ENCODE peak calls at places on chromosomes 1 and 21, in nine cellular contexts. T is activated CD8-positive, alpha-beta memory T cell treated with anti-CD3 and anti-CD28 coated beads, Interleukin-2, amount 50 U/mL, for 48 hours; B is stimulated activated CD4-positive, alpha-beta T cell treated with anti-CD3 and anti-CD28 coated beads, TNF-alpha, amount 100 ng/mL, for 48 hours; E is substantia nigra; C is GM10248; L is NCI-H2081; Z is activated naive CD8-positive, alpha-beta T cell treated with anti-CD3 and anti-CD28 coated beads for 36 hours; R is Panc1; Y is mesenchymal stem cell. U is an unnamed sample.
A peak's percentile ranks its signal among the peaks of the same experiment; 100 is the strongest.

GRCh38 chr1:95451054-95451453 is 217.0 kb downstream of the RWDD3 start:
- DNase-seq in T (no peak), B (no peak), E (no peak), C (no peak), L (no peak), Z (no peak), R (no peak), Y (no peak), U (peak; percentile 6)

GRCh38 chr1:88289703-88290102 is 394.4 kb upstream of the PKN2 start:
- DNase-seq in T (no peak), B (no peak), E (no peak), C (no peak), L (no peak), Z (no peak), R (no peak), Y (no peak), U (no peak)

GRCh38 chr1:36352910-36353878 is 29.7 kb upstream of the EVA1B start:
- DNase-seq in T (no peak), B (no peak), E (no peak), C (no peak), L (no peak), Z (no peak), R (no peak), Y (peak; percentile 83), U (no peak)

GRCh38 chr1:94817697-94818096 is 2.5 kb upstream of the SLC44A3 start:
- DNase-seq in T (no peak), B (no peak), E (no peak), C (no peak), L (no peak), Z (no peak), R (no peak), Y (no peak), U (no peak)

GRCh38 chr1:150009604-150010387 is 730 bp downstream of the OTUD7B start:
- DNase-seq in T (peak; percentile 70), B (peak; percentile 44), E (peak; percentile 13), C (no peak), L (peak; percentile 66), Z (peak; percentile 57), R (peak; percentile 17), Y (peak; percentile 94), U (peak; percentile 9)

GRCh38 chr1:220956861-220957605 is 77.8 kb downstream of the HLX start:
- DNase-seq in T (no peak), B (no peak), E (no peak), C (no peak), L (no peak), Z (no peak), R (no peak), Y (peak; percentile 98), U (no peak)

GRCh38 chr1:37858931-37859506 is 373 bp downstream of the MTF1 start:
- DNase-seq in T (peak; percentile 62), B (no peak), E (no peak), C (no peak), L (no peak), Z (peak; percentile 4), R (no peak), Y (peak; percentile 64), U (peak; percentile 32)

GRCh38 chr1:223707270-223708000 is 4.9 kb upstream of the CAPN2 start:
- DNase-seq in T (peak; percentile 48), B (no peak), E (no peak), C (no peak), L (no peak), Z (no peak), R (peak; percentile 98), Y (peak; percentile 100), U (no peak)

GRCh38 chr1:1778827-1779675 is 781 bp upstream of the NADK start:
- DNase-seq in T (peak; percentile 89), B (peak; percentile 66), E (peak; percentile 52), C (peak; percentile 93), L (peak; percentile 73), Z (peak; percentile 90), R (no peak), Y (peak; percentile 29), U (peak; percentile 99)

GRCh38 chr1:164605254-164606091 is 46.5 kb downstream of the PBX1 start:
- DNase-seq in T (no peak), B (no peak), E (no peak), C (no peak), L (peak; percentile 60), Z (no peak), R (no peak), Y (no peak), U (no peak)

GRCh38 chr21:46006547-46007497 is 25.3 kb downstream of the COL6A1 start:
- DNase-seq in T (no peak), B (no peak), E (no peak), C (no peak), L (no peak), Z (no peak), R (no peak), Y (no peak), U (no peak)

GRCh38 chr1:71086331-71086730 is 5.5 kb upstream of the ZRANB2 start:
- DNase-seq in T (no peak), B (no peak), E (no peak), C (no peak), L (no peak), Z (no peak), R (peak; percentile 75), Y (peak; percentile 65), U (no peak)

GRCh38 chr1:182839209-182840065 is at the start of gene DHX9:
- DNase-seq in T (peak; percentile 99), B (peak; percentile 92), E (peak; percentile 92), C (peak; percentile 98), L (peak; percentile 95), Z (peak; percentile 95), R (peak; percentile 33), Y (peak; percentile 88), U (peak; percentile 95)

GRCh38 chr1:92952714-92953113 is 8.5 kb downstream of the DIPK1A start:
- DNase-seq in T (no peak), B (no peak), E (no peak), C (no peak), L (no peak), Z (no peak), R (no peak), Y (no peak), U (no peak)

GRCh38 chr1:207853372-207853757 is 57.6 kb downstream of the CD34 start:
- DNase-seq in T (no peak), B (no peak), E (no peak), C (no peak), L (no peak), Z (no peak), R (no peak), Y (no peak), U (no peak)

GRCh38 chr1:205584732-205585131 is 47.1 kb downstream of the ELK4 start:
- DNase-seq in T (peak; percentile 56), B (no peak), E (no peak), C (no peak), L (no peak), Z (no peak), R (no peak), Y (no peak), U (no peak)

GRCh38 chr1:73909043-73909567 is 288.9 kb downstream of the LRRIQ3 start:
- DNase-seq in T (no peak), B (no peak), E (no peak), C (no peak), L (peak; percentile 10), Z (no peak), R (no peak), Y (no peak), U (no peak)

GRCh38 chr1:98323396-98323795 is 338.1 kb upstream of the SNX7 start:
- DNase-seq in T (no peak), B (no peak), E (no peak), C (no peak), L (no peak), Z (no peak), R (no peak), Y (peak; percentile 68), U (no peak)

GRCh38 chr1:193042766-193043691 is 16.1 kb downstream of the UCHL5 start:
- DNase-seq in T (no peak), B (no peak), E (no peak), C (no peak), L (no peak), Z (no peak), R (no peak), Y (no peak), U (no peak)

GRCh38 chr1:156420209-156421061 is 51.4 kb downstream of the RHBG start:
- DNase-seq in T (peak; percentile 70), B (no peak), E (no peak), C (peak; percentile 76), L (no peak), Z (peak; percentile 42), R (no peak), Y (no peak), U (no peak)

GRCh38 chr21:45143855-45144254 is 69.5 kb downstream of the ADARB1 start:
- DNase-seq in T (no peak), B (no peak), E (no peak), C (no peak), L (no peak), Z (no peak), R (no peak), Y (no peak), U (no peak)

GRCh38 chr1:98172022-98172421 is 251.2 kb upstream of the DPYD start:
- DNase-seq in T (no peak), B (no peak), E (no peak), C (no peak), L (no peak), Z (no peak), R (no peak), Y (no peak), U (no peak)

GRCh38 chr1:8059161-8059622 is 33.1 kb upstream of the ERRFI1 start:
- DNase-seq in T (no peak), B (no peak), E (no peak), C (no peak), L (no peak), Z (no peak), R (no peak), Y (peak; percentile 75), U (no peak)

GRCh38 chr1:117646007-117646913 is 40.4 kb downstream of the TENT5C start:
- DNase-seq in T (no peak), B (no peak), E (no peak), C (no peak), L (no peak), Z (no peak), R (no peak), Y (no peak), U (no peak)

GRCh38 chr1:59138402-59138801 is 158.5 kb upstream of the FGGY start:
- DNase-seq in T (no peak), B (no peak), E (no peak), C (no peak), L (no peak), Z (no peak), R (no peak), Y (no peak), U (no peak)

GRCh38 chr1:92822907-92823306 is 8.9 kb upstream of the RPL5 start:
- DNase-seq in T (no peak), B (no peak), E (no peak), C (no peak), L (no peak), Z (no peak), R (no peak), Y (peak; percentile 85), U (no peak)

GRCh38 chr1:27332536-27333281 is 9.1 kb upstream of the SYTL1 start:
- DNase-seq in T (peak; percentile 82), B (peak; percentile 43), E (no peak), C (peak; percentile 77), L (peak; percentile 15), Z (peak; percentile 56), R (no peak), Y (peak; percentile 52), U (peak; percentile 54)

U was measured in OCI-LY7.